ENCODE peak calls at places on chromosomes 1 and 21, in four cellular contexts. R is Peyer's patch, P is IMR-90, A is sigmoid colon. L is an unnamed sample.
A peak's percentile ranks its signal among the peaks of the same experiment; 100 is the strongest.

GRCh38 chr1:47774986-47775834 is 222.0 kb downstream of the TRABD2B start:
- DNase-seq in P (no peak), A (no peak), R (no peak), L (no peak)

GRCh38 chr1:11342677-11343076 is 69.7 kb downstream of the UBIAD1 start:
- DNase-seq in P (no peak), A (no peak), R (no peak), L (no peak)

GRCh38 chr1:28439320-28439719 is 66.5 kb upstream of the RCC1 start:
- DNase-seq in P (no peak), R (no peak), A (no peak), L (no peak)

GRCh38 chr1:9892563-9893528 is 17.2 kb downstream of the CTNNBIP1 start:
- DNase-seq in R (no peak), P (peak; percentile 88), A (no peak), L (no peak)

GRCh38 chr1:184545601-184546000 is 158.8 kb downstream of the C1orf21 start:
- DNase-seq in A (no peak), R (no peak), P (peak; percentile 52), L (no peak)

GRCh38 chr21:42724226-42724920 is 71.0 kb downstream of the PDE9A start:
- DNase-seq in R (peak; percentile 87), P (peak; percentile 92), A (no peak), L (no peak)

GRCh38 chr1:185581020-185581419 is 153.2 kb upstream of the HMCN1 start:
- DNase-seq in R (no peak), P (no peak), A (no peak), L (no peak)

GRCh38 chr1:173332026-173332425 is 124.9 kb upstream of the TNFSF4 start:
- DNase-seq in A (peak; percentile 81), P (peak; percentile 89), R (no peak), L (no peak)

GRCh38 chr1:55381491-55381890 is 166.3 kb upstream of the USP24 start:
- DNase-seq in P (no peak), A (no peak), R (no peak), L (no peak)

GRCh38 chr1:115838805-115839705 is 1.9 kb downstream of the NHLH2 start:
- DNase-seq in P (no peak), R (no peak), A (no peak), L (no peak)

GRCh38 chr1:78483903-78484302 is 6.9 kb upstream of the PTGFR start:
- DNase-seq in A (no peak), R (no peak), P (peak; percentile 40), L (no peak)

GRCh38 chr1:53583021-53583902 is 124.1 kb downstream of the DMRTB1 start:
- DNase-seq in R (peak; percentile 21), P (peak; percentile 57), A (peak; percentile 34), L (no peak)

GRCh38 chr1:110746644-110747259 is 72.0 kb upstream of the KCNA3 start:
- DNase-seq in R (no peak), A (no peak), P (peak; percentile 53), L (no peak)

GRCh38 chr1:179586107-179586823 is 5.4 kb upstream of the TDRD5 start:
- DNase-seq in A (peak; percentile 70), R (peak; percentile 80), P (no peak), L (peak; percentile 30)

GRCh38 chr21:17428980-17429379 is 83.9 kb upstream of the CXADR start:
- DNase-seq in P (no peak), A (no peak), R (no peak), L (no peak)

GRCh38 chr1:2583871-2584341 is 2.7 kb upstream of the PRXL2B start:
- DNase-seq in R (no peak), A (no peak), P (peak; percentile 11), L (no peak)

GRCh38 chr1:184060316-184060715 is 8.8 kb downstream of the TSEN15 start:
- DNase-seq in R (no peak), A (no peak), P (peak; percentile 72), L (no peak)

GRCh38 chr1:172720325-172720724 is 61.4 kb downstream of the FASLG start:
- DNase-seq in P (no peak), R (no peak), A (no peak), L (no peak)

GRCh38 chr21:45078371-45078770 is 4.0 kb downstream of the ADARB1 start:
- DNase-seq in P (no peak), A (peak; percentile 51), R (no peak), L (no peak)

GRCh38 chr21:34642211-34643075 is 26.4 kb upstream of the CLIC6 start:
- DNase-seq in A (no peak), R (no peak), P (peak; percentile 18), L (no peak)

GRCh38 chr1:91283421-91283726 is 121.3 kb downstream of the HFM1 start:
- DNase-seq in A (no peak), R (no peak), P (no peak), L (no peak)

GRCh38 chr21:8989261-8989882 is 1532.0 kb upstream of the TPTE start:
- DNase-seq in A (no peak), P (no peak), R (no peak), L (no peak)

GRCh38 chr1:65170511-65171142 is 22.6 kb downstream of the AK4 start:
- DNase-seq in A (peak; percentile 87), P (peak; percentile 42), R (no peak), L (peak; percentile 29)

GRCh38 chr1:209789245-209789644 is 4.9 kb upstream of the C1orf74 start:
- DNase-seq in R (no peak), A (no peak), P (no peak), L (no peak)

GRCh38 chr1:6727535-6727934 is 25.9 kb upstream of the DNAJC11 start:
- DNase-seq in P (peak; percentile 54), A (no peak), R (peak; percentile 59), L (peak; percentile 30)

GRCh38 chr1:172742599-172743500 is 83.9 kb downstream of the FASLG start:
- DNase-seq in A (no peak), R (no peak), P (peak; percentile 51), L (no peak)

GRCh38 chr1:47388548-47389238 is 27.4 kb upstream of the FOXE3 start:
- DNase-seq in P (peak; percentile 67), R (peak; percentile 77), A (peak; percentile 67), L (peak; percentile 29)

GRCh38 chr1:185463011-185463410 is 146.0 kb upstream of the IVNS1ABP start:
- DNase-seq in R (no peak), A (no peak), P (no peak), L (no peak)

GRCh38 chr1:1204998-1205768 is 1.2 kb downstream of the TNFRSF18 start:
- DNase-seq in P (no peak), R (no peak), A (no peak), L (no peak)

GRCh38 chr1:32755098-32755809 is 52.7 kb upstream of the SYNC start:
- DNase-seq in P (no peak), A (no peak), R (no peak), L (no peak)

GRCh38 chr1:236089046-236089773 is 24.3 kb upstream of the NID1 start:
- DNase-seq in R (no peak), A (no peak), P (peak; percentile 86), L (no peak)

GRCh38 chr21:38621132-38621531 is 122.9 kb upstream of the ERG start:
- DNase-seq in A (no peak), P (no peak), R (no peak), L (no peak)

GRCh38 chr1:215201301-215201700 is 118.8 kb downstream of the KCNK2 start:
- DNase-seq in P (no peak), R (no peak), A (no peak), L (no peak)

GRCh38 chr1:26476958-26477357 is 4.7 kb downstream of the HMGN2 start:
- DNase-seq in R (no peak), A (peak; percentile 2), P (no peak), L (no peak)
- H3K27ac ChIP-seq in R (no peak overlapping the region), A (no peak overlapping the region), P (no peak overlapping the region), L (no peak overlapping the region)

DNA sequence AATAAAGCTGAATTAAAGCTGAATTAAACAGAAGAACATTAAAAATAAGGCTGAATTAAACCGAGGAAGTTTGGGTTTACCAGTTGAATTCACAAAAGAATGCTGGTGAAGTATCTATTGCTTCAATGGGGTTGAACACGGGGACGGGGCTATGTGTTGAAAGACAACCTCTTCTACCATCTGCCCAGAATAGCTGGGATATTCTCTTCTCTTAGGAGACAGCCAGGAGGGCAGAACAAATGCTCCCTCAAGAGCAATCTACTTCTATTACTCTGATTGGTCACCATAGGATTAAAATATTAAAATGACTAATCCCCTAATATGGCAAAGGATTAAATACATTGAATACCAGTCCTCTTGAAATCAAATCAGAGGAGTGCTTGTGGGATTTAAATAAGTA is 68.4 kb downstream of the LPGAT1 start:
- DNase-seq in A (no peak), R (no peak), P (no peak), L (no peak)
- TF ChIP-seq POLR2A in A (no peak), R (no peak), P (no peak), L (no peak)

GRCh38 chr1:85275701-85276289 is 637 bp downstream of the BCL10 start:
- DNase-seq in P (peak; percentile 18), R (no peak), A (no peak), L (no peak)
- H3K4me1 ChIP-seq in P (peaks cover 6% of the 10 kb centered on the region), R (peaks cover 16% of the 10 kb centered on the region), A (no peaks in the 10 kb centered on the region), L (peaks cover 23% of the 10 kb centered on the region)

GRCh38 chr1:27444632-27445031 is 45.3 kb downstream of the WASF2 start:
- DNase-seq in R (no peak), A (no peak), P (no peak), L (no peak)

GRCh38 chr1:27438621-27439061 is 46.2 kb downstream of the GPR3 start:
- DNase-seq in P (no peak), A (no peak), R (no peak), L (no peak)

GRCh38 chr1:27435566-27436203 is 43.3 kb downstream of the GPR3 start:
- DNase-seq in A (no peak), P (no peak), R (no peak), L (no peak)

GRCh38 chr1:27436204-27437159 is 44.1 kb downstream of the GPR3 start:
- DNase-seq in R (no peak), A (no peak), P (peak; percentile 60), L (no peak)

GRCh38 chr1:27439150-27439549 is 46.7 kb downstream of the GPR3 start:
- DNase-seq in P (no peak), A (no peak), R (no peak), L (no peak)
- H3K27ac ChIP-seq in P (no peak overlapping the region), A (no peak overlapping the region), R (peak overlapping the region; percentile 69), L (peak overlapping the region; percentile 31)

GRCh38 chr1:117794073-117794472 is 135.3 kb downstream of the GDAP2 start:
- DNase-seq in R (no peak), P (peak; percentile 68), A (no peak), L (no peak)
- TF ChIP-seq POLR2A in R (no peak), P (no peak), A (no peak), L (no peak)